ENCODE peak calls at places on chromosomes 1 and 21, in five cellular contexts. W is right cardiac atrium, M is dorsolateral prefrontal cortex, U is cardiac muscle cell, B is adrenal gland. R is an unnamed sample.

GRCh38 chr1:175448467-175448866 is 255.9 kb upstream of the KIAA0040 start:
- DNase-seq in U (no peak), M (no peak), W (no peak), B (no peak), R (no peak)

GRCh38 chr1:243294723-243295121 is 38.9 kb downstream of the SDCCAG8 start:
- DNase-seq in B (no peak), U (peak), M (no peak), W (no peak), R (no peak)

GRCh38 chr1:22286491-22286890 is 143.6 kb upstream of the WNT4 start:
- DNase-seq in W (no peak), M (no peak), B (peak), U (no peak), R (no peak)

GRCh38 chr1:242712248-242712647 is 187.8 kb upstream of the PLD5 start:
- DNase-seq in U (no peak), B (no peak), W (no peak), M (no peak), R (no peak)

GRCh38 chr1:53666566-53666965 is 72.4 kb downstream of the GLIS1 start:
- DNase-seq in B (no peak), W (no peak), U (no peak), M (no peak), R (no peak)

GRCh38 chr1:240579511-240579910 is 32.4 kb downstream of the GREM2 start:
- DNase-seq in U (no peak), B (no peak), M (no peak), W (no peak), R (no peak)

GRCh38 chr1:195373831-195374230 is 1234.4 kb downstream of the KCNT2 start:
- DNase-seq in B (no peak), W (no peak), U (no peak), M (no peak), R (no peak)

GRCh38 chr1:53145619-53145941 is 3.1 kb upstream of the SLC1A7 start:
- DNase-seq in U (no peak), B (no peak), W (no peak), M (no peak), R (no peak)

GRCh38 chr1:63622847-63623566 is 29.8 kb downstream of the PGM1 start:
- DNase-seq in W (no peak), B (no peak), U (no peak), M (no peak), R (no peak)

GRCh38 chr1:42692461-42692860 is 10.2 kb downstream of the YBX1 start:
- DNase-seq in W (no peak), M (no peak), B (no peak), U (no peak), R (no peak)

GRCh38 chr1:37949524-37950152 is 2.8 kb upstream of the INPP5B start:
- DNase-seq in W (no peak), M (no peak), B (no peak), U (no peak), R (no peak)

GRCh38 chr1:84247425-84248220 is 53.9 kb upstream of the SAMD13 start:
- DNase-seq in M (no peak), B (no peak), U (peak), W (no peak), R (no peak)

GRCh38 chr21:27388835-27389234 is 421.9 kb upstream of the ADAMTS5 start:
- DNase-seq in W (no peak), M (no peak), B (no peak), U (no peak), R (no peak)

GRCh38 chr1:36155560-36156328 is at the start of gene MAP7D1:
- DNase-seq in M (peak), U (peak), B (peak), W (peak), R (peak)

GRCh38 chr1:234997201-234998173 is 131.2 kb downstream of the TOMM20 start:
- DNase-seq in M (peak), W (peak), B (peak), U (peak), R (peak)

GRCh38 chr1:170698711-170699275 is 34.9 kb downstream of the PRRX1 start:
- DNase-seq in M (no peak), B (no peak), W (peak), U (peak), R (peak)

GRCh38 chr1:91879739-91880138 is 6.2 kb downstream of the TGFBR3 start:
- DNase-seq in U (no peak), W (no peak), M (no peak), B (no peak), R (no peak)

GRCh38 chr1:111967067-111967690 is 22.3 kb downstream of the KCND3 start:
- DNase-seq in U (no peak), B (no peak), M (no peak), W (no peak), R (no peak)

GRCh38 chr1:167499657-167500056 is 18.7 kb downstream of the CD247 start:
- DNase-seq in W (no peak), U (no peak), B (no peak), M (no peak), R (no peak)

GRCh38 chr1:23417570-23417969 is 7.0 kb downstream of the TCEA3 start:
- DNase-seq in U (no peak), W (peak), B (peak), M (no peak), R (no peak)

GRCh38 chr1:70509996-70510876 is 99.2 kb downstream of the CTH start:
- DNase-seq in M (no peak), U (peak), B (no peak), W (no peak), R (no peak)

GRCh38 chr1:27555700-27556424 is 48.1 kb downstream of the AHDC1 start:
- DNase-seq in W (peak), B (peak), M (no peak), U (peak), R (no peak)

GRCh38 chr1:227330709-227331108 is 12.4 kb upstream of the CDC42BPA start:
- DNase-seq in M (no peak), W (no peak), B (no peak), U (no peak), R (no peak)

GRCh38 chr1:227333423-227333822 is 15.1 kb upstream of the CDC42BPA start:
- DNase-seq in W (no peak), M (no peak), U (no peak), B (no peak), R (no peak)

GRCh38 chr1:227330279-227330678 is 12.0 kb upstream of the CDC42BPA start:
- DNase-seq in M (no peak), U (no peak), W (no peak), B (no peak), R (no peak)

GRCh38 chr1:227335587-227336020 is 17.3 kb upstream of the CDC42BPA start:
- DNase-seq in B (no peak), U (no peak), W (no peak), M (no peak), R (no peak)
- H3K27ac ChIP-seq in B (no peak), U (no peak), W (no peak), M (no peak), R (no peak)

GRCh38 chr1:8533124-8533523 is 215.2 kb downstream of the SLC45A1 start:
- DNase-seq in W (no peak), M (no peak), B (no peak), U (no peak), R (no peak)
- H3K27ac ChIP-seq in W (no peak), M (no peak), B (no peak), U (no peak), R (no peak)

DNA sequence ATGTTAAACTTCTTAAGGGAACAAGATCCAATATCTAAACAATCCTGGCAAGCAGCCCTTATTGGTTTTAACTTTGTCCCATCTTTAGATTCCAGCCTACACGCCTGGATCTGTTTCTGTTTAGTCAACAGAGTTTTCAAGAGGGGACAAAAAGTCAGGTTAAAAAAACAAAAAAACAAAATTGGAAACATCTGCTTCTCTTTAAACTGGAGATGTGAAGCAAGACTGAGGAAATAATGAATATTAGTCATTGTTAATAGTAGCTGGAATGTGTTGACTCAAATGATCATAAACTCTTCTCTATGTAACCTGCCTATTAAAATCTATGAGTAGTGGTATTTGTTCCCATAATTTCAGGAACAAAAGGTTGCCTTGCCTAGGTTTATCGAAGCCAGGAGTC is 55.0 kb downstream of the NID1 start:
- DNase-seq in B (no peak), U (peak), W (no peak), M (no peak), R (no peak)
- H3K27ac ChIP-seq in B (no peak), U (no peak), W (no peak), M (peak), R (no peak)

DNA sequence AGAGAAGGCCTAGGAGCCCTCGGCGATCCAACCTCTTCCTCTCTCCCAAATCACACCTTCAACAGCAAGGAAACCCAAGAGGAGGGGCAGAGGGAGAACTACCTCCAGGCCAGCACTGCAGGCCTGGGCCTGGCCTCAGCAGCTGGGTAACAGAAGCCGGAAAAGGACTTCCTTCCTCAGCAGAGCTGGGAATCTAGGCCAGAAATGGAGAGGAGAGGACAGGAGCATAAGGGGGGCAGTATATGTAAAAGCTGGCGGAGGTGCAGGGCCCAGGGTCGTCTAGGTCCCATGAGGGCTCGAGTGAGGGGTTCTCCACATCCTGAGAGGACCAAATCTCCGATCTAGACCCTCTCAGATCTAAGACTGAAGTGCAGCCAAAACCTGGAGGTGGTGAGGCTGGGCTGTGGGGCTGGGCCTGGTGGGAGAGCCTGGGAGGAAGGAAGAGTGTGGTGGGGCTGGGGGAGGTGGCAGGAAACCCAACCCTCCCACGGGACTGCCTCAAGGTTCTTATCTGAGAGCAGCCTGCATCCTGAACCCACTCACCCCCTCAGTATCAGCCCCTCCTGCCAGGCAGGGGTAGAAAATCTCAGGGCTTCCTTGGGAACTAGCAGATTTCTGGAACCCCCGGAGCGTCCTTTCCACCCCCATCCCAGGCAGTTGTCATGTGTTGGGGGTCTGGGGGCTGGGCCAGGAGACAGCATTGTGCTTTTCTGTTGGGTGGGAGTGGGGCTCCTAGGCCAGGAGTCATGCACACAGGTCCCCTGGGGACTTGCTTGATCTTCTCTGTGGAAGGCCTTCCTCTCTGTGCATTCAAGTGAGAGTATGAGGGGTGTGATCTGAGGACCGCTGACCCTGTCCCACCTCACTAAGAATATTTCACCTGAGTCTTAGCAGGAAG is 33.0 kb downstream of the PIK3C2B start:
- DNase-seq in U (peak), W (peak), M (no peak), B (peak), R (no peak)
- H3K27ac ChIP-seq in U (no peak), W (peak), M (peak), B (no peak), R (peak)

DNA sequence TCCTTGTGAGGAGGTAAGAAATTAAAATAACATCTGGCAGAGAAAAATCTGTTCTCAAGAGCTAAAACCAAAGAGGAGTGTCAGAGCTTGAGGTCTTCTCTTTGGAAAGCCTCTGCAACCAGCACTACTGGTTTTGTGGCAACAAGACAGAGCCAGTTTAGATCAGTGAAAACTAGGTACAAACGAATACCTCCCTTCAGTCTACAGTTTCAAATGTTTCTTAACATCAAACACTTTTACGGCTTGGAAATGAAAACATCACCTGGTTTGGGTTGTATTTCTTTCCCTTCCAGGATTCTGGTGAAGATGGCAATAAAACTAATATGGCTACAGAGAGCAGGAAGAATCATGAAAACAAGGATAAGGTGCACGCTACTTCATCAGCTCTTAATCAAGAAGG is 339.3 kb upstream of the ESRRG start:
- DNase-seq in U (no peak), B (no peak), W (no peak), M (no peak), R (no peak)
- H3K27ac ChIP-seq in U (peak), B (no peak), W (no peak), M (no peak), R (no peak)

GRCh38 chr1:215003686-215004085 is 78.9 kb upstream of the KCNK2 start:
- DNase-seq in W (no peak), U (no peak), B (no peak), M (no peak), R (no peak)

GRCh38 chr1:215004121-215004837 is 78.3 kb upstream of the KCNK2 start:
- DNase-seq in U (no peak), M (no peak), B (no peak), W (no peak), R (no peak)

GRCh38 chr1:215002471-215002870 is 80.1 kb upstream of the KCNK2 start:
- DNase-seq in U (peak), W (no peak), M (no peak), B (no peak), R (no peak)

GRCh38 chr1:215005078-215005477 is 77.5 kb upstream of the KCNK2 start:
- DNase-seq in B (peak), W (no peak), M (no peak), U (no peak), R (no peak)

DNA sequence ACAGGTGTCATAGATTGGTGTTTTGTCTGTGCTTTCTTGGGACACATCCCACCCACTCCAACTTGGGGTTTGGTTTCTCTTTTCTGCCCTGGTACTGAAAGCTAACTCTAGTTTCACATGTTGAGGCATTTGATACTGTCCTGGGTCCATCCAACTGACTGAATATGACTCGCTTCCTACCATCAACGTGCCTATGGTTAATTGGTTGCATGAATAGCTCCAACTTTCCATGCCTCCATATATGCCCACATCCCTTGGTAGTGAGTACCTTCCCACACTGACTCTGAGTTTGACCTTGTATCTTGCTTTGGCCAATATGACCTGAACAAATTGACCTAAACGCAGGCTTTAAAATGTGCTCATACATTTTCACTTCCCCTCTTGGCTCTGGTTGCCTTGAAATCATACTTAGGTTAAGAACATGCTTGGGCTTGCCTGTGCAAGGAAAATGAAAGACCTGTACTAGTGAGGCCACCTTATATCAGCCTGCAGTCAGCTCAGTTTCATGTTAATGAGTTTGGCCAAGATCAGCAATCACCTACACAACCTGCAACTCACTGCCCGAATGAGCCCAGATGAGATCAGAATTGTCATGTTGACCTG is 81.0 kb upstream of the KCNK2 start:
- DNase-seq in U (no peak), B (no peak), M (no peak), W (no peak), R (no peak)
- H3K27ac ChIP-seq in U (no peak), B (no peak), M (no peak), W (no peak), R (no peak)

DNA sequence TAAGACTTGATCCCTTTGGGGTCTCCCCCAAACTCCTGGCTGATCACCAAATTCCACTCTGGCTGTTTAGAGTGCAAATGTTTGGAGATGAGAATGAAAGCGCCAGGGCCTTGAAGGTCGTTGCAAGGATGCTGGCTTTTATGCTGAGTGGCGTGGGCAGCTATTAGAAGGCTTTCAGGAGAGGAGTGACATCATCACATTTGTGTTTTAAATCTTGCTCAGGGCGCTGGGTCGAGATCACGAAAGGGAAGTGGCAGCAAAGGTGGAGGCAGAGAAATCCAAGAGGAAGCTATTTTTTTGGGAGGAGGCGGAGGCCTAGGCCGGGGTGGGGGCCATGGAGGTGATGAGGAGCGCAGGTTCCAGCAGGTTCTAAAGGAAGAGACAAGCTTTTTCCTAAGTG is 49.3 kb downstream of the PDE9A start:
- DNase-seq in U (no peak), M (no peak), W (no peak), B (no peak), R (no peak)
- H3K27ac ChIP-seq in U (no peak), M (no peak), W (no peak), B (no peak), R (no peak)

DNA sequence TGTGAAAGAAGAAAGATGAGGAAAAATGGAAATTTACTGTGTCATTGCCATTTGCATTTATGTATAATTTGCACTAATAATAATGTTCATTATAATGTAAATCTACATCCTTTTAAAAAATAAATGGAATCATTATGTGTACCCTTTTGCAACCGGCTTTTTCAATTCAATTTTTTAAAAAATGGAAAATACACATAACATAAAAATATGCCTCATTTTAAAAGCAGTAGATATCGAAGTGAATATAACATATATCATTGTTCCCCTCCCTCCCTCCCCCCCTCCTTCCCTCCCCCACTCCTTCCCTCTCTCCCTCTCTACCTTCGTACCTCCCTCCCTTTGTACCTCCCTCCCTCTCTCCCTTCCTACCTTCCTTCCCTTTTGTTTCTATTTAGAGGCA is 33.0 kb downstream of the UBE4B start:
- DNase-seq in U (no peak), B (no peak), W (no peak), M (no peak), R (no peak)
- H3K27ac ChIP-seq in U (peak), B (no peak), W (no peak), M (peak), R (peak)

GRCh38 chr1:172778461-172779455 is 119.9 kb downstream of the FASLG start:
- DNase-seq in M (no peak), B (peak), W (no peak), U (peak), R (no peak)
- H3K27ac ChIP-seq in M (no peak), B (no peak), W (no peak), U (no peak), R (no peak)

GRCh38 chr1:204705493-204705811 is 19.9 kb upstream of the LRRN2 start:
- DNase-seq in B (no peak), W (no peak), M (no peak), U (no peak), R (no peak)
- H3K27ac ChIP-seq in B (no peak), W (no peak), M (no peak), U (no peak), R (no peak)

R was measured in substantia nigra.